ENCODE peak calls at places on chromosomes 3 and 15, in seven cellular contexts. One of them, this sample, is unnamed.

GRCh38 chr3:190709351-190709773 is 153.1 kb downstream of the GMNC start:
- DNase-seq in natural killer cell: no peak
- DNase-seq in GM13976: no peak
- DNase-seq in left lung: no peak
- DNase-seq in foreskin fibroblast: no peak
- DNase-seq in A549: no peak
- DNase-seq in choroid plexus epithelial cell: peak; percentile 67
- DNase-seq in this sample: no peak

GRCh38 chr15:31522056-31522455 is 195.4 kb downstream of the KLF13 start:
- DNase-seq in natural killer cell: no peak
- DNase-seq in GM13976: no peak
- DNase-seq in left lung: no peak
- DNase-seq in foreskin fibroblast: no peak
- DNase-seq in A549: no peak
- DNase-seq in choroid plexus epithelial cell: no peak
- DNase-seq in this sample: no peak

GRCh38 chr3:73774645-73775044 is 149.9 kb upstream of the PDZRN3 start:
- DNase-seq in natural killer cell: no peak
- DNase-seq in GM13976: no peak
- DNase-seq in left lung: no peak
- DNase-seq in foreskin fibroblast: no peak
- DNase-seq in A549: no peak
- DNase-seq in choroid plexus epithelial cell: no peak
- DNase-seq in this sample: no peak

GRCh38 chr15:57654136-57654845 is 52.2 kb upstream of the POLR2M start:
- DNase-seq in natural killer cell: no peak
- DNase-seq in GM13976: no peak
- DNase-seq in left lung: no peak
- DNase-seq in foreskin fibroblast: peak; percentile 76
- DNase-seq in A549: no peak
- DNase-seq in choroid plexus epithelial cell: peak; percentile 31
- DNase-seq in this sample: no peak

GRCh38 chr3:106610362-106610997 is 741.7 kb upstream of the CBLB start:
- DNase-seq in natural killer cell: no peak
- DNase-seq in GM13976: no peak
- DNase-seq in left lung: no peak
- DNase-seq in foreskin fibroblast: peak; percentile 15
- DNase-seq in A549: no peak
- DNase-seq in choroid plexus epithelial cell: peak; percentile 49
- DNase-seq in this sample: no peak

GRCh38 chr15:98673133-98673532 is 24.8 kb downstream of the IGF1R start:
- DNase-seq in natural killer cell: no peak
- DNase-seq in GM13976: no peak
- DNase-seq in left lung: no peak
- DNase-seq in foreskin fibroblast: no peak
- DNase-seq in A549: no peak
- DNase-seq in choroid plexus epithelial cell: no peak
- DNase-seq in this sample: no peak

GRCh38 chr15:42203891-42204290 is 4.2 kb downstream of the VPS39 start:
- DNase-seq in natural killer cell: no peak
- DNase-seq in GM13976: no peak
- DNase-seq in left lung: no peak
- DNase-seq in foreskin fibroblast: no peak
- DNase-seq in A549: no peak
- DNase-seq in choroid plexus epithelial cell: peak; percentile 4
- DNase-seq in this sample: no peak

GRCh38 chr3:194330579-194330978 is 20.5 kb downstream of the CPN2 start:
- DNase-seq in natural killer cell: no peak
- DNase-seq in GM13976: no peak
- DNase-seq in left lung: no peak
- DNase-seq in foreskin fibroblast: no peak
- DNase-seq in A549: no peak
- DNase-seq in choroid plexus epithelial cell: no peak
- DNase-seq in this sample: no peak

GRCh38 chr15:58309993-58310928 is 121.5 kb upstream of the LIPC start:
- DNase-seq in natural killer cell: no peak
- DNase-seq in GM13976: no peak
- DNase-seq in left lung: peak; percentile 57
- DNase-seq in foreskin fibroblast: no peak
- DNase-seq in A549: no peak
- DNase-seq in choroid plexus epithelial cell: no peak
- DNase-seq in this sample: no peak

GRCh38 chr15:29126208-29126536 is 143.4 kb downstream of the NSMCE3 start:
- DNase-seq in natural killer cell: no peak
- DNase-seq in GM13976: no peak
- DNase-seq in left lung: no peak
- DNase-seq in foreskin fibroblast: no peak
- DNase-seq in A549: no peak
- DNase-seq in choroid plexus epithelial cell: no peak
- DNase-seq in this sample: no peak

GRCh38 chr15:29123991-29124390 is 145.6 kb downstream of the NSMCE3 start:
- DNase-seq in natural killer cell: no peak
- DNase-seq in GM13976: no peak
- DNase-seq in left lung: no peak
- DNase-seq in foreskin fibroblast: no peak
- DNase-seq in A549: no peak
- DNase-seq in choroid plexus epithelial cell: no peak
- DNase-seq in this sample: no peak

GRCh38 chr15:29125382-29126207 is 144.0 kb downstream of the NSMCE3 start:
- DNase-seq in natural killer cell: no peak
- DNase-seq in GM13976: no peak
- DNase-seq in left lung: no peak
- DNase-seq in foreskin fibroblast: no peak
- DNase-seq in A549: no peak
- DNase-seq in choroid plexus epithelial cell: no peak
- DNase-seq in this sample: no peak

GRCh38 chr15:29123171-29123570 is 146.5 kb downstream of the NSMCE3 start:
- DNase-seq in natural killer cell: no peak
- DNase-seq in GM13976: no peak
- DNase-seq in left lung: no peak
- DNase-seq in foreskin fibroblast: no peak
- DNase-seq in A549: no peak
- DNase-seq in choroid plexus epithelial cell: no peak
- DNase-seq in this sample: no peak

DNA sequence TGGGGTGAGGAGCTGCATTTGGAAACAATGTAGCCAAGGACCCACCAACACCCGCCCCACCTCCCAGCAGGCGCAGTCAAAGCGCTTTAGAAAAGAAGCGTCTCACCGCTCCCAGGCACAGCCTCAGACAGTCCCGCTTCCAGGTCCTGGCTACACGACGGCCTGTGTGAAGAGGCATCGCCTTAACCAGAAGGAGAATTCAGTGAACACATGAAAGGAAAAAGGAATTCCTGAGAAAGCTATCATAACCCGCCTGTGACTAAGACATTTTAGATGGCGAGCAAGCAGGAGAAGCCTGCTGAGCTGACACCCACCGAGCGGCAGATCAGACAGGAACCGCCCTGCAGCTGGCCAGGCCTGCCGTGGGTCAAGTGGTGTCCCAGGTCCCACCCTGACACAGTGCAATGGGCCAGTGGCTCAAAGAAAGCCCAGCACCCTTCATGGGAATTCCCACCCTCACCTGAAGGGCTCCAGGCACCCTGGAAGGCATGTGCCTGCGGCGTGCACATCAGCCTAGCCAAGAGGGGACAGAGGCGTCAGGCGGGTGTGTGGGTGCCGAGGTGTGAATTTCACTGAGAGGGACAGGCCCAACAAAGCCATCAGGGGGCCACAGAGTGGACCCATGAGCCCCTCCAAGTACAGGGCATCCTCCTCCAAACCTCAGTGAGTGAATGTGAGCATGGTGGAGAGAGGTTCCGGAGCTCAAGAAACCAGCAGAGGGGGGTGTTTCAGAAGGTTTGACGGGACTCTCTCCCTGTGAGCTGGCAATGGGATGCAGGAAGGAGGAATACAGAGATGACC is 144.8 kb downstream of the NSMCE3 start:
- DNase-seq in natural killer cell: no peak
- DNase-seq in GM13976: no peak
- DNase-seq in left lung: no peak
- DNase-seq in foreskin fibroblast: no peak
- DNase-seq in A549: no peak
- DNase-seq in choroid plexus epithelial cell: peak; percentile 54
- DNase-seq in this sample: no peak
- TF ChIP-seq CTCF in natural killer cell: no peak
- TF ChIP-seq CTCF in GM13976: no peak
- TF ChIP-seq CTCF in left lung: no peak
- TF ChIP-seq CTCF in foreskin fibroblast: no peak
- TF ChIP-seq CTCF in A549: no peak
- TF ChIP-seq CTCF in choroid plexus epithelial cell: peak; percentile 53
- TF ChIP-seq CTCF in this sample: no peak

GRCh38 chr3:64902117-64902516 is 214.3 kb upstream of the ADAMTS9 start:
- DNase-seq in natural killer cell: no peak
- DNase-seq in GM13976: no peak
- DNase-seq in left lung: no peak
- DNase-seq in foreskin fibroblast: no peak
- DNase-seq in A549: no peak
- DNase-seq in choroid plexus epithelial cell: no peak
- DNase-seq in this sample: no peak

GRCh38 chr3:64908292-64908691 is 220.5 kb upstream of the ADAMTS9 start:
- DNase-seq in natural killer cell: no peak
- DNase-seq in GM13976: no peak
- DNase-seq in left lung: no peak
- DNase-seq in foreskin fibroblast: no peak
- DNase-seq in A549: no peak
- DNase-seq in choroid plexus epithelial cell: no peak
- DNase-seq in this sample: no peak

GRCh38 chr3:64902991-64903390 is 215.2 kb upstream of the ADAMTS9 start:
- DNase-seq in natural killer cell: no peak
- DNase-seq in GM13976: no peak
- DNase-seq in left lung: no peak
- DNase-seq in foreskin fibroblast: no peak
- DNase-seq in A549: no peak
- DNase-seq in choroid plexus epithelial cell: peak; percentile 69
- DNase-seq in this sample: no peak

GRCh38 chr3:64909011-64909410 is 221.2 kb upstream of the ADAMTS9 start:
- DNase-seq in natural killer cell: no peak
- DNase-seq in GM13976: no peak
- DNase-seq in left lung: no peak
- DNase-seq in foreskin fibroblast: no peak
- DNase-seq in A549: no peak
- DNase-seq in choroid plexus epithelial cell: no peak
- DNase-seq in this sample: no peak

DNA sequence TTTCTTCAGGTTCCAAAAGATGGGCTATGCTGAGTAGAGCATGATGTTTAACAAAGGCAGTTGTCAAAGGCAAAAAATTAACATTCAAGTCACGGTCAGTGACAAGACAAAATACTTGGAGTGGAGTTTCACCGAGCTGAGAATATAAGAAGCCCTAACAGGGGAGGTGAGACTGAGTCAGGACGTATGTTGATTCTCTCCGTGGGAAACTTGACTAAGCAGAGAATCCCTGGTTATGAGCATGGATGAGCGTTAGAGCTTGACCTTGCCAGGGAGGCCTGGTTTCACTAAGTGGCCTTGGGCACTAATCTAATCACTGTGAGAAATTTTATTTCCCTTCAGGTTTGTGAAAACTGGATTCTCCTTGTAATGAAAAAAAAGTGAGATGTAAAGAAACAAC is 218.2 kb upstream of the ADAMTS9 start:
- DNase-seq in natural killer cell: no peak
- DNase-seq in GM13976: no peak
- DNase-seq in left lung: no peak
- DNase-seq in foreskin fibroblast: no peak
- DNase-seq in A549: no peak
- DNase-seq in choroid plexus epithelial cell: no peak
- DNase-seq in this sample: no peak
- TF ChIP-seq CTCF in natural killer cell: no peak
- TF ChIP-seq CTCF in GM13976: no peak
- TF ChIP-seq CTCF in left lung: no peak
- TF ChIP-seq CTCF in foreskin fibroblast: no peak
- TF ChIP-seq CTCF in A549: no peak
- TF ChIP-seq CTCF in choroid plexus epithelial cell: no peak
- TF ChIP-seq CTCF in this sample: no peak

DNA sequence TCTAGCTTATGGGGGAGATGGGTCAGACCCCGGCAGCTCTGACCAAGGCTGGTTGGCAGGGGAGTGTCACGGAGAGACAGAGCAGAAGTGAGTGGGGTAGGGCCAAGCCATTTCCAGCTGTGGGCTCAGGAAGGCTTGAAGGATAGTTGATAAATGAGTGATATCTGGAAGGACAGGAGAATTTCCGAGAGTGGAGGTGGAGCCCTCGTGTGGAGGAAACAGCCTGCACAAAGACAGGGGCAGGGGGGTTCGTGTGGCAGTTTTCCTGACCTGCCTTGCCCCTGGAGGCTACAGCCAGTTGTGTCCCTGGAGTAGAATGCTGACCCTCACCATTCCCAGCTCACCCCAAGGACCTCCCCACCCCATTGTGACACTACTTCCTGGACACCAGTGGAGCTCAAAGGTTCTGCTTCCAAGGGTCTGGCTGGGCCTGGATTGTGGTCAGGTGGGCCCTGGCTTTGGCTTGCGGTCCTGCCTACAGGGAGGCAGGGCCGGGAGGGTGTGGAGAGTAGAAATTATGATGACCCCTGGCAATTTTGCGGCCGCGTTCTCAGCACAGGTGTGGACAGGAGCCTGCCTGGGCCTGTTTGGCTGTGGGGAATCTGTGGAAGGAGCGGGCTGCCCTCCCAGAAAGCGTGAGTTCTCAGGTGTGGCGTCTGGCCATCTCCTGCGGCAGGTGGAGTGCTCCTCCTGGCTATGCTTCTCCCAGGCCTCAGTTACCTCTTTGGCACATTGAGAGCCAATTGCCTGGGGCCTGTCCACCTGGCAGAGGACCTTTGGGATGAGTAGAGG is at the start of gene SLC22A14:
- DNase-seq in natural killer cell: no peak
- DNase-seq in GM13976: peak; percentile 38
- DNase-seq in left lung: no peak
- DNase-seq in foreskin fibroblast: no peak
- DNase-seq in A549: no peak
- DNase-seq in choroid plexus epithelial cell: no peak
- DNase-seq in this sample: no peak
- TF ChIP-seq CTCF in natural killer cell: no peak
- TF ChIP-seq CTCF in GM13976: no peak
- TF ChIP-seq CTCF in left lung: no peak
- TF ChIP-seq CTCF in foreskin fibroblast: no peak
- TF ChIP-seq CTCF in A549: no peak
- TF ChIP-seq CTCF in choroid plexus epithelial cell: peak; percentile 38
- TF ChIP-seq CTCF in this sample: peak; percentile 18

GRCh38 chr3:161484226-161484625 is 12.4 kb upstream of the OTOL1 start:
- DNase-seq in natural killer cell: no peak
- DNase-seq in GM13976: no peak
- DNase-seq in left lung: no peak
- DNase-seq in foreskin fibroblast: no peak
- DNase-seq in A549: no peak
- DNase-seq in choroid plexus epithelial cell: no peak
- DNase-seq in this sample: no peak
- TF ChIP-seq CTCF in natural killer cell: no peak
- TF ChIP-seq CTCF in GM13976: no peak
- TF ChIP-seq CTCF in left lung: no peak
- TF ChIP-seq CTCF in foreskin fibroblast: no peak
- TF ChIP-seq CTCF in A549: no peak
- TF ChIP-seq CTCF in choroid plexus epithelial cell: no peak
- TF ChIP-seq CTCF in this sample: no peak

GRCh38 chr3:16350953-16351318 is 85.9 kb downstream of the OXNAD1 start:
- DNase-seq in natural killer cell: no peak
- DNase-seq in GM13976: no peak
- DNase-seq in left lung: no peak
- DNase-seq in foreskin fibroblast: no peak
- DNase-seq in A549: no peak
- DNase-seq in choroid plexus epithelial cell: no peak
- DNase-seq in this sample: no peak
- TF ChIP-seq CTCF in natural killer cell: no peak
- TF ChIP-seq CTCF in GM13976: no peak
- TF ChIP-seq CTCF in left lung: no peak
- TF ChIP-seq CTCF in foreskin fibroblast: no peak
- TF ChIP-seq CTCF in A549: no peak
- TF ChIP-seq CTCF in choroid plexus epithelial cell: no peak
- TF ChIP-seq CTCF in this sample: no peak